ENCODE peak calls at places on chromosomes 13 and 19, in six cellular contexts. One of them, this sample, is unnamed.

GRCh38 chr13:110476220-110476617 is 85.3 kb downstream of the RAB20 start:
- DNase-seq in GM23338: no peak
- DNase-seq in GM23248: no peak
- DNase-seq in OCI-LY7: no peak
- DNase-seq in PC-3: no peak
- DNase-seq in hepatocyte: no peak
- DNase-seq in this sample: no peak

GRCh38 chr13:31588331-31588730 is 151.0 kb upstream of the RXFP2 start:
- DNase-seq in GM23338: no peak
- DNase-seq in GM23248: no peak
- DNase-seq in OCI-LY7: no peak
- DNase-seq in PC-3: no peak
- DNase-seq in hepatocyte: peak
- DNase-seq in this sample: no peak

GRCh38 chr13:40749327-40749726 is 21.7 kb downstream of the MRPS31 start:
- DNase-seq in GM23338: no peak
- DNase-seq in GM23248: peak
- DNase-seq in OCI-LY7: no peak
- DNase-seq in PC-3: peak
- DNase-seq in hepatocyte: no peak
- DNase-seq in this sample: no peak

GRCh38 chr19:27774827-27775226 is 1438.1 kb downstream of the UQCRFS1 start:
- DNase-seq in GM23338: peak
- DNase-seq in GM23248: peak
- DNase-seq in OCI-LY7: peak
- DNase-seq in PC-3: peak
- DNase-seq in hepatocyte: no peak
- DNase-seq in this sample: no peak

GRCh38 chr13:36357692-36358091 is 11.5 kb upstream of the SPART start:
- DNase-seq in GM23338: no peak
- DNase-seq in GM23248: peak
- DNase-seq in OCI-LY7: no peak
- DNase-seq in PC-3: no peak
- DNase-seq in hepatocyte: no peak
- DNase-seq in this sample: no peak

GRCh38 chr13:79196366-79196765 is 209.7 kb downstream of the RBM26 start:
- DNase-seq in GM23338: no peak
- DNase-seq in GM23248: no peak
- DNase-seq in OCI-LY7: no peak
- DNase-seq in PC-3: no peak
- DNase-seq in hepatocyte: no peak
- DNase-seq in this sample: no peak

GRCh38 chr19:44278181-44278690 is 18.6 kb downstream of the ZNF233 start:
- DNase-seq in GM23338: no peak
- DNase-seq in GM23248: peak
- DNase-seq in OCI-LY7: no peak
- DNase-seq in PC-3: peak
- DNase-seq in hepatocyte: no peak
- DNase-seq in this sample: no peak

GRCh38 chr13:105353654-105354053 is 1181.8 kb downstream of the EFNB2 start:
- DNase-seq in GM23338: no peak
- DNase-seq in GM23248: no peak
- DNase-seq in OCI-LY7: no peak
- DNase-seq in PC-3: no peak
- DNase-seq in hepatocyte: no peak
- DNase-seq in this sample: no peak

DNA sequence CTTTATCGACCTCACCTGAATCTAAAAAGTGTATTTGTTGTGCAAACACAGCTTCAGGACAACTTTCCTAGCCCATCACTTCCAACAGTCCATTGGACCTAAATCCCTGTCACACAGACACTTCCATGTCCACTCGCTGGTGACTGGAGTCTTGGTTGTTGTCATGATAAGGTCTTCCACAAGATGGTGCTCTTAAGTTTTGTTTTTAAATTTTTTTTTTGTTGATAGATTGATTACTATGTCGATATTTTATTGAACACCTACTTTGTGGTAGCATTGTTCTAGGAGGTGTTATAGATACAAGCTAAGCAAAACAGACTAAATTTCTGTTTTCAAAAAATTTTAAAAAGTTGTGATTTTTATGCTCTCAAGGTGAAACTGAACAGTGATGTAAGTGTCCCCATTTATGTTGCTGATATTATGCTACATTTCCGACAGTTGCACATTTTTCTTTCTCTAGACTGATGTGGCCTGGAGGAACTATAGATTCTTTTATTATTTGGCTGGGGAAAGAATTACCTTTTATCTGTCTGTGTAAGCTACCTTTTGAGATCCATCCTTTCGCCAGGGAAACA is 8.1 kb upstream of the ERICH6B start:
- DNase-seq in GM23338: peak
- DNase-seq in GM23248: peak
- DNase-seq in OCI-LY7: peak
- DNase-seq in PC-3: peak
- DNase-seq in hepatocyte: no peak
- DNase-seq in this sample: peak
- TF ChIP-seq EZH2phosphoT487 in GM23338: no peak
- TF ChIP-seq EZH2phosphoT487 in GM23248: no peak
- TF ChIP-seq EZH2phosphoT487 in OCI-LY7: no peak
- TF ChIP-seq EZH2phosphoT487 in PC-3: no peak
- TF ChIP-seq EZH2phosphoT487 in hepatocyte: no peak
- TF ChIP-seq EZH2phosphoT487 in this sample: no peak

GRCh38 chr19:5005096-5005495 is 36.2 kb downstream of the KDM4B start:
- DNase-seq in GM23338: no peak
- DNase-seq in GM23248: no peak
- DNase-seq in OCI-LY7: no peak
- DNase-seq in PC-3: no peak
- DNase-seq in hepatocyte: no peak
- DNase-seq in this sample: no peak
- TF ChIP-seq EZH2phosphoT487 in GM23338: no peak
- TF ChIP-seq EZH2phosphoT487 in GM23248: no peak
- TF ChIP-seq EZH2phosphoT487 in OCI-LY7: no peak
- TF ChIP-seq EZH2phosphoT487 in PC-3: no peak
- TF ChIP-seq EZH2phosphoT487 in hepatocyte: no peak
- TF ChIP-seq EZH2phosphoT487 in this sample: no peak

DNA sequence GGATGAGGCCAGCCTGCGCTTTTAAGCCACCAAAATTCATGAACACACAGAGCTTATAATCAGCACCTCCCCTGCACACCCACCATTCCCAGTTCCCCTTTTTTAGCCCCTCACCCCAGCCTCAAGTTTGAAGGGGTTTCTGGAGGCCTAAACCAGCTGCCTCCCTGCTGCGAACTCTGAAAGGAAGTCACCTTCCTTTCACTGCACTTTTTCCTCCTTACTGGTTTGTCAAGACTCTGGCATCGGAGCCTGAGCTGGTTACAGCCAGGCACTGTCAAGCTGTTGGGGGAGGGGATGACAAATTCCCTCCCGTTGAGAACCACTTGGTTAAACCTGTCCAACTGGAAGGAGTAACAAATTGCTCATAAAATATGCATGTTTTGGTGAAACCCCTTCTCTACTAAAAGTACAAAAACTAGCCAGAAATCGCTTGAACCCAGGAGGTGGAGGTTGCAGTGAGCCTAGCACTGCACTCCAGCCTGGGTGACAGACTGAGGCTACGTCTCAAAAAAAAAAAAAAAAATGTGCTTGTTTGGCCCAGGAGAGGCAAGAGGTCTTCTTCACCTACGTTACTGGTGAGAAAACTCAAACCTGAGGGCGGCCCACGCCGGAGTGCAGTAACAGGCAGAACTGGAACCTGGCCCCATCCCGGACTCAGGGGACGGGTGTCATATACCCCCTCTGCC is 671 bp upstream of the ADAT3 start:
- DNase-seq in GM23338: peak
- DNase-seq in GM23248: peak
- DNase-seq in OCI-LY7: peak
- DNase-seq in PC-3: peak
- DNase-seq in hepatocyte: peak
- DNase-seq in this sample: peak
- TF ChIP-seq EZH2phosphoT487 in GM23338: no peak
- TF ChIP-seq EZH2phosphoT487 in GM23248: no peak
- TF ChIP-seq EZH2phosphoT487 in OCI-LY7: no peak
- TF ChIP-seq EZH2phosphoT487 in PC-3: no peak
- TF ChIP-seq EZH2phosphoT487 in hepatocyte: no peak
- TF ChIP-seq EZH2phosphoT487 in this sample: no peak

GRCh38 chr13:103203750-103204330 is 137.6 kb upstream of the SLC10A2 start:
- DNase-seq in GM23338: no peak
- DNase-seq in GM23248: no peak
- DNase-seq in OCI-LY7: no peak
- DNase-seq in PC-3: no peak
- DNase-seq in hepatocyte: no peak
- DNase-seq in this sample: no peak
- TF ChIP-seq EZH2phosphoT487 in GM23338: no peak
- TF ChIP-seq EZH2phosphoT487 in GM23248: no peak
- TF ChIP-seq EZH2phosphoT487 in OCI-LY7: no peak
- TF ChIP-seq EZH2phosphoT487 in PC-3: no peak
- TF ChIP-seq EZH2phosphoT487 in hepatocyte: no peak
- TF ChIP-seq EZH2phosphoT487 in this sample: no peak

DNA sequence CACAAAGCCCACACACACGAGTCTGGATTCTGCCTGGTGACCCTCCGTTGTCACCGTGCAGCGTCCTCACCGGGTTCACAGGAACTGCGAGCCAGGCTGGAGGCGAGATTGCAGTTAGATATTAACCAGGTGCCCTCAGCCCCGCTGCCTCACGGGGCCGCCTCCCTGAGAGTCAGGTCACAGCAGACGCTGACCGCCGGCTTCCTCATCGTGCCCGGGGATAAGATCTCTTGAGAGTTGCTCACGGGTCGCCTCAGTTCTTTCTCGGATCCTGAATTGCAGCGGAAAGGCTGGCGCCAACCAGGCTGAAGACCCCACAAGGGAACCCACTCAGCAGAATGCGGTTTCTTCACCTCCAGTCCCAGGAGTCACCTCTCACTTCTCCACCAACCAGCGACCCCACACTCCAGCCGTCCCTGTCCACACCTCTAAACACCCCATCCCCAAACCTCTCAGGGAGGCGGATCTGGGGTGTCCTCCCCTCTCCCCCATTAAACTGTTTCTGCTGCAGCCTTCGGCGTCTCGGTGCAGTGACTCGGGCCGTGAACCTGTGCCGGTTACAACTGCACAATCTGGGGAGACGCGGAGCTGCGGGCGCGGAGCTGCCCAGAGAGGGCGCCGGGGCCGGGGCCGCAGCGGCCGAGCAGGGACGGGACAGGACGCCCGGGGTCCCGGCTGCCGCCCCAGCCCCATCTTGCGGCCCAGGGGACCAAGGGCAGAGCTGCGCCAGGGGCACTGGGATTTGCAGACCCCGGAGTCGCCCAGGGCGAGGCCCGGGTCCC is 591 bp downstream of the ZNF823 start:
- DNase-seq in GM23338: peak
- DNase-seq in GM23248: peak
- DNase-seq in OCI-LY7: peak
- DNase-seq in PC-3: peak
- DNase-seq in hepatocyte: peak
- DNase-seq in this sample: peak
- TF ChIP-seq EZH2phosphoT487 in GM23338: no peak
- TF ChIP-seq EZH2phosphoT487 in GM23248: no peak
- TF ChIP-seq EZH2phosphoT487 in OCI-LY7: no peak
- TF ChIP-seq EZH2phosphoT487 in PC-3: no peak
- TF ChIP-seq EZH2phosphoT487 in hepatocyte: no peak
- TF ChIP-seq EZH2phosphoT487 in this sample: no peak

GRCh38 chr13:81677857-81678256 is 1336.9 kb upstream of the SPRY2 start:
- DNase-seq in GM23338: no peak
- DNase-seq in GM23248: no peak
- DNase-seq in OCI-LY7: no peak
- DNase-seq in PC-3: no peak
- DNase-seq in hepatocyte: no peak
- DNase-seq in this sample: no peak
- TF ChIP-seq EZH2phosphoT487 in GM23338: no peak
- TF ChIP-seq EZH2phosphoT487 in GM23248: no peak
- TF ChIP-seq EZH2phosphoT487 in OCI-LY7: no peak
- TF ChIP-seq EZH2phosphoT487 in PC-3: no peak
- TF ChIP-seq EZH2phosphoT487 in hepatocyte: no peak
- TF ChIP-seq EZH2phosphoT487 in this sample: no peak

GRCh38 chr19:12838182-12838890 is at the start of gene MAST1:
- DNase-seq in GM23338: peak
- DNase-seq in GM23248: peak
- DNase-seq in OCI-LY7: peak
- DNase-seq in PC-3: peak
- DNase-seq in hepatocyte: peak
- DNase-seq in this sample: peak
- TF ChIP-seq EZH2phosphoT487 in GM23338: no peak
- TF ChIP-seq EZH2phosphoT487 in GM23248: no peak
- TF ChIP-seq EZH2phosphoT487 in OCI-LY7: no peak
- TF ChIP-seq EZH2phosphoT487 in PC-3: no peak
- TF ChIP-seq EZH2phosphoT487 in hepatocyte: no peak
- TF ChIP-seq EZH2phosphoT487 in this sample: no peak